ENCODE peak calls at places on chromosome 2, in seven cellular contexts. K is fibroblast of lung, S is hepatocyte, V is brain microvascular endothelial cell, D is OCI-LY7, A is GM23338, N is stomach. B is an unnamed sample.

GRCh38 chr2:191675807-191676667 is 1.9 kb upstream of the NABP1 start:
- DNase-seq in N (peak; percentile 35), V (no peak), S (no peak), A (peak; percentile 19), D (peak; percentile 89), K (no peak), B (no peak)

GRCh38 chr2:231187736-231188505 is 10.5 kb upstream of the ARMC9 start:
- DNase-seq in S (peak; percentile 63), K (peak; percentile 90), A (no peak), D (no peak), N (peak; percentile 22), V (peak; percentile 66), B (peak; percentile 91)

GRCh38 chr2:165601866-165602636 is 132.6 kb downstream of the CSRNP3 start:
- DNase-seq in V (peak; percentile 22), K (peak; percentile 63), A (no peak), D (no peak), S (peak; percentile 25), N (no peak), B (peak; percentile 59)

GRCh38 chr2:86750240-86750839 is 30.2 kb downstream of the RMND5A start:
- DNase-seq in V (no peak), S (no peak), N (no peak), D (peak; percentile 9), K (peak; percentile 11), A (no peak), B (no peak)

GRCh38 chr2:145036421-145036901 is 516.5 kb upstream of the ZEB2 start:
- DNase-seq in K (peak; percentile 53), N (no peak), S (no peak), V (peak; percentile 63), A (no peak), D (no peak), B (peak; percentile 46)

GRCh38 chr2:42052702-42053481 is 5.1 kb downstream of the PKDCC start:
- DNase-seq in D (no peak), A (no peak), K (peak; percentile 59), S (peak; percentile 56), N (no peak), V (peak; percentile 45), B (peak; percentile 37)

GRCh38 chr2:132891456-132891855 is 221.5 kb upstream of the LYPD1 start:
- DNase-seq in N (no peak), K (no peak), A (no peak), S (no peak), D (no peak), V (no peak), B (no peak)

GRCh38 chr2:127525692-127526141 is 572 bp downstream of the IWS1 start:
- DNase-seq in S (peak; percentile 50), N (no peak), K (peak; percentile 68), A (peak; percentile 57), D (peak; percentile 55), V (peak; percentile 32), B (peak; percentile 56)

GRCh38 chr2:102301867-102302362 is 9.4 kb upstream of the IL1RL1 start:
- DNase-seq in K (no peak), D (peak; percentile 1), V (no peak), A (peak; percentile 86), S (peak; percentile 41), N (no peak), B (peak; percentile 4)

GRCh38 chr2:178716394-178716793 is 90.8 kb downstream of the TTN start:
- DNase-seq in A (no peak), V (no peak), D (no peak), K (no peak), S (no peak), N (no peak), B (no peak)

GRCh38 chr2:155368934-155369333 is 670.4 kb downstream of the KCNJ3 start:
- DNase-seq in D (peak; percentile 34), K (peak; percentile 4), N (no peak), V (no peak), S (peak; percentile 24), A (peak; percentile 15), B (no peak)

GRCh38 chr2:236569593-236569973 is at the start of gene ACKR3:
- DNase-seq in D (peak; percentile 94), N (peak; percentile 76), A (peak; percentile 81), K (peak; percentile 90), V (peak; percentile 83), S (peak; percentile 91), B (peak; percentile 88)

GRCh38 chr2:140589273-140589672 is 1541.5 kb downstream of the LRP1B start:
- DNase-seq in S (no peak), D (no peak), V (peak; percentile 19), K (peak; percentile 35), N (no peak), A (no peak), B (peak; percentile 22)

GRCh38 chr2:43038034-43038719 is 188.2 kb downstream of the ZFP36L2 start:
- DNase-seq in K (peak; percentile 77), A (no peak), S (peak; percentile 68), N (no peak), V (no peak), D (no peak), B (peak; percentile 67)

GRCh38 chr2:114821055-114821454 is 378.6 kb downstream of the DPP10 start:
- DNase-seq in S (no peak), K (no peak), V (no peak), A (peak; percentile 21), D (no peak), N (no peak), B (no peak)

GRCh38 chr2:191927319-191927867 is 80.5 kb upstream of the CAVIN2 start:
- DNase-seq in V (peak; percentile 92), K (peak; percentile 98), A (peak; percentile 18), N (peak; percentile 77), D (no peak), S (no peak), B (peak; percentile 98)

GRCh38 chr2:68909793-68910674 is 38.8 kb upstream of the BMP10 start:
- DNase-seq in K (peak; percentile 67), A (peak; percentile 89), N (peak; percentile 79), D (peak; percentile 87), S (peak; percentile 83), V (peak; percentile 71), B (peak; percentile 49)

GRCh38 chr2:54666741-54667639 is 56.5 kb upstream of the EML6 start:
- DNase-seq in D (no peak), V (no peak), N (peak; percentile 35), A (no peak), K (peak; percentile 31), S (peak; percentile 63), B (peak; percentile 24)

GRCh38 chr2:230459213-230459612 is 43.2 kb downstream of the SP100 start:
- DNase-seq in V (no peak), N (no peak), D (no peak), A (no peak), S (no peak), K (no peak), B (no peak)

GRCh38 chr2:165407464-165407863 is 62.0 kb upstream of the CSRNP3 start:
- DNase-seq in A (no peak), S (no peak), K (no peak), V (no peak), N (no peak), D (no peak), B (no peak)

GRCh38 chr2:144330951-144331651 is 188.8 kb downstream of the ZEB2 start:
- DNase-seq in A (peak; percentile 26), V (no peak), S (peak; percentile 16), N (no peak), D (peak; percentile 33), K (no peak), B (no peak)

GRCh38 chr2:239596792-239597191 is 196.0 kb upstream of the HDAC4 start:
- DNase-seq in D (no peak), A (no peak), N (no peak), K (no peak), V (no peak), S (no peak), B (no peak)

GRCh38 chr2:108579631-108580030 is 45.4 kb downstream of the LIMS1 start:
- DNase-seq in S (no peak), A (no peak), D (no peak), V (no peak), N (no peak), K (peak; percentile 68), B (peak; percentile 61)

GRCh38 chr2:240968731-240969624 is 29.4 kb upstream of the SNED1 start:
- DNase-seq in V (no peak), A (no peak), D (no peak), N (no peak), K (no peak), S (no peak), B (no peak)

GRCh38 chr2:120344991-120345975 is 653 bp upstream of the INHBB start:
- DNase-seq in V (no peak), N (no peak), S (peak; percentile 46), A (peak; percentile 40), K (peak; percentile 18), D (no peak), B (no peak)

GRCh38 chr2:74524005-74524404 is 2.0 kb downstream of the DQX1 start:
- DNase-seq in K (no peak), V (no peak), D (no peak), A (no peak), N (no peak), S (no peak), B (no peak)

GRCh38 chr2:217775920-217776503 is 226.8 kb downstream of the TNS1 start:
- DNase-seq in K (no peak), A (peak; percentile 37), D (no peak), V (no peak), S (no peak), N (no peak), B (no peak)
- TF ChIP-seq CTCF in K (no peak), A (no peak), D (no peak), V (no peak), S (no peak), N (no peak), B (no peak)

GRCh38 chr2:219496781-219497494 is 1.8 kb upstream of the GMPPA start:
- DNase-seq in K (peak; percentile 44), A (peak; percentile 65), D (no peak), V (no peak), S (no peak), N (peak; percentile 29), B (peak; percentile 35)
- H3K27ac ChIP-seq in K (no peak overlapping the region), A (no peak overlapping the region), D (no peak overlapping the region), V (no peak overlapping the region), S (no peak overlapping the region), N (peak overlapping the region; percentile 99), B (no peak overlapping the region)

GRCh38 chr2:26948800-26949199 is 21.6 kb upstream of the MAPRE3 start:
- DNase-seq in A (no peak), K (no peak), S (no peak), D (no peak), N (no peak), V (no peak), B (no peak)

GRCh38 chr2:26954135-26954534 is 16.3 kb upstream of the MAPRE3 start:
- DNase-seq in K (no peak), V (no peak), A (no peak), D (no peak), N (no peak), S (no peak), B (no peak)

GRCh38 chr2:26952374-26952773 is 18.1 kb upstream of the MAPRE3 start:
- DNase-seq in K (no peak), S (no peak), D (no peak), N (no peak), A (peak; percentile 13), V (no peak), B (no peak)

GRCh38 chr2:26946841-26947784 is 23.3 kb upstream of the MAPRE3 start:
- DNase-seq in V (no peak), A (no peak), N (peak; percentile 66), K (peak; percentile 44), S (peak; percentile 22), D (no peak), B (peak; percentile 19)

GRCh38 chr2:26951246-26951645 is 19.2 kb upstream of the MAPRE3 start:
- DNase-seq in V (no peak), D (no peak), S (no peak), N (no peak), K (no peak), A (no peak), B (no peak)
- TF ChIP-seq CTCF in V (no peak), D (no peak), S (no peak), N (no peak), K (no peak), A (no peak), B (no peak)

GRCh38 chr2:25977768-25978167 is 4.5 kb downstream of the KIF3C start:
- DNase-seq in N (no peak), D (no peak), V (peak; percentile 18), S (no peak), K (peak; percentile 63), A (no peak), B (peak; percentile 46)
- H3K27ac ChIP-seq in N (no peak overlapping the region), D (no peak overlapping the region), V (no peak overlapping the region), S (no peak overlapping the region), K (no peak overlapping the region), A (no peak overlapping the region), B (peak overlapping the region; percentile 76)

B was measured in astrocyte.